ENCODE peak calls at places on chromosome 10, in seven cellular contexts. W, X, H, G, J, O and Q are unnamed samples.

GRCh38 chr10:6416892-6417512 is 163.1 kb downstream of the PRKCQ start:
- DNase-seq in J (no peak), X (no peak), G (peak; percentile 27), W (no peak), O (no peak), H (no peak), Q (no peak)

GRCh38 chr10:117647306-117647705 is 104.8 kb downstream of the EMX2 start:
- DNase-seq in W (no peak), J (no peak), X (no peak), H (no peak), G (no peak), O (no peak), Q (no peak)

GRCh38 chr10:5581670-5582566 is 57.2 kb downstream of the CALML3 start:
- DNase-seq in O (no peak), G (no peak), W (peak; percentile 24), J (no peak), H (no peak), X (no peak), Q (no peak)

GRCh38 chr10:49611166-49611814 is 1.2 kb downstream of the SLC18A3 start:
- DNase-seq in X (no peak), G (no peak), O (no peak), W (no peak), J (no peak), H (no peak), Q (peak; percentile 73)

GRCh38 chr10:5595591-5596590 is 70.5 kb downstream of the ASB13 start:
- DNase-seq in G (peak; percentile 28), J (no peak), O (no peak), H (no peak), X (no peak), W (peak; percentile 28), Q (no peak)

GRCh38 chr10:110074986-110075664 is 67.3 kb downstream of the ADD3 start:
- DNase-seq in O (no peak), J (no peak), G (no peak), W (no peak), H (no peak), X (no peak), Q (no peak)

GRCh38 chr10:130430852-130431704 is 294.9 kb downstream of the GLRX3 start:
- DNase-seq in X (no peak), J (no peak), H (no peak), O (no peak), W (no peak), G (no peak), Q (no peak)

GRCh38 chr10:73887038-73888015 is 13.0 kb upstream of the CAMK2G start:
- DNase-seq in H (no peak), J (no peak), X (no peak), O (peak; percentile 83), W (peak; percentile 71), G (peak; percentile 94), Q (no peak)

GRCh38 chr10:66627156-66627555 is 298.7 kb upstream of the LRRTM3 start:
- DNase-seq in H (no peak), W (no peak), X (no peak), O (no peak), J (no peak), G (peak; percentile 54), Q (no peak)
- TF ChIP-seq CTCF in H (no peak), W (no peak), X (no peak), O (no peak), J (no peak), G (no peak), Q (peak; percentile 65)

GRCh38 chr10:119725550-119726290 is at the start of gene INPP5F:
- DNase-seq in O (peak; percentile 99), W (peak; percentile 99), J (peak; percentile 91), G (peak; percentile 97), X (peak; percentile 97), H (peak; percentile 94), Q (peak; percentile 83)

GRCh38 chr10:119724630-119725549 is 960 bp upstream of the INPP5F start:
- DNase-seq in G (no peak), W (no peak), X (no peak), O (no peak), H (no peak), J (no peak), Q (no peak)

GRCh38 chr10:119723624-119724023 is 2.2 kb upstream of the INPP5F start:
- DNase-seq in J (no peak), W (no peak), G (no peak), O (no peak), X (no peak), H (no peak), Q (no peak)

GRCh38 chr10:119728172-119728800 is 2.4 kb downstream of the INPP5F start:
- DNase-seq in O (no peak), J (no peak), W (no peak), H (no peak), X (no peak), G (no peak), Q (no peak)

GRCh38 chr10:119726291-119727261 is 726 bp downstream of the INPP5F start:
- DNase-seq in G (peak; percentile 17), X (no peak), O (no peak), W (no peak), J (no peak), H (no peak), Q (no peak)
- TF ChIP-seq CTCF in G (no peak), X (no peak), O (no peak), W (no peak), J (no peak), H (no peak), Q (no peak)

DNA sequence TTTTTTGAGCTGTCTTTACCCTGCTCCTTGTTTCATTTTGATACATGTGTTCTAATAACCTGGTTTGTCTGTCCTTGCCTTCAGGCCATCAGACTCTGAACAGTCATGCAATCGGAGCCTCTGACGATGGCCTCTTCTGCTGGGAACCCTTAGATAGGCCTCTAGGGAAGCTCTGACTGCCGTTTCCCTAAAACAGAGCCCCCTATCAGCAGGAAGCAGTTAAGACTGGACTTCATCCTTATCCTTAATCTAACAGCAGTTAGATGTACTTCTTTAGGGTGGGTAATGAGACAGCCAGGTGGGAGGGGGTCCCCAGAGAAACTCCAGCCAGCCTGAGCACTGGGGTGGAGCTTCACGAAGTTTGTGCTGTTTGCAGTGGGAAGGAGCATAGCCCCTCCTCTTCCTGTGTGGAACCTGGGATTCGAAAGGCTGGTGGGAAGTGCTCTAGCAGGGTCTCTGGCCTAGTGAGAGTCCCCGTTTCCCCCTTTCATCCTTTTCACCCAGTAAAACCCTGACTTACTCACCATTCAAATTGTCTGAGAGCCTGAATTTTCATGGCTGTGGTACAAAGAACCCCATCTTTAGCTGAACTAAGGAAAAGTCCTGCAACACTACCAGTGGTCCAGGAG is 28.4 kb upstream of the SORCS3 start:
- DNase-seq in H (no peak), O (no peak), W (no peak), X (no peak), J (no peak), G (no peak), Q (no peak)
- TF ChIP-seq CTCF in H (no peak), O (no peak), W (no peak), X (no peak), J (no peak), G (no peak), Q (no peak)

GRCh38 chr10:88116491-88116890 is 253.1 kb downstream of the PTEN start:
- DNase-seq in O (no peak), G (no peak), J (no peak), H (no peak), W (no peak), X (no peak), Q (no peak)

GRCh38 chr10:88117227-88117626 is 253.8 kb downstream of the PTEN start:
- DNase-seq in O (no peak), J (no peak), X (no peak), H (no peak), G (no peak), W (no peak), Q (no peak)

GRCh38 chr10:88118769-88119559 is 255.5 kb downstream of the PTEN start:
- DNase-seq in H (no peak), G (no peak), O (no peak), X (no peak), J (no peak), W (no peak), Q (no peak)

GRCh38 chr10:88120075-88120474 is 256.6 kb downstream of the PTEN start:
- DNase-seq in J (no peak), G (no peak), O (no peak), W (no peak), H (no peak), X (no peak), Q (no peak)

GRCh38 chr10:88117869-88118632 is 254.6 kb downstream of the PTEN start:
- DNase-seq in J (no peak), W (no peak), G (no peak), X (no peak), O (no peak), H (no peak), Q (no peak)
- TF ChIP-seq CTCF in J (no peak), W (peak; percentile 19), G (no peak), X (no peak), O (peak; percentile 9), H (no peak), Q (no peak)

GRCh38 chr10:75540357-75541335 is 109.2 kb downstream of the LRMDA start:
- DNase-seq in G (no peak), H (no peak), X (no peak), O (no peak), W (no peak), J (no peak), Q (no peak)
- TF ChIP-seq CTCF in G (no peak), H (no peak), X (no peak), O (no peak), W (no peak), J (no peak), Q (no peak)